ENCODE peak calls at places on chromosomes 7 and 10, in four cellular contexts. S is transverse colon, E is Peyer's patch, C is heart left ventricle. U is an unnamed sample.
A peak's percentile ranks its signal among the peaks of the same experiment; 100 is the strongest.

GRCh38 chr7:159060440-159060839 is 84.2 kb downstream of the VIPR2 start:
- DNase-seq in E (no peak), S (no peak), C (no peak), U (no peak)

GRCh38 chr7:82050134-82050533 is 280.3 kb upstream of the HGF start:
- DNase-seq in C (no peak), E (no peak), S (no peak), U (peak; percentile 29)

GRCh38 chr7:156889089-156889488 is 3.9 kb downstream of the LMBR1 start:
- DNase-seq in E (no peak), C (no peak), S (no peak), U (no peak)

GRCh38 chr7:2001601-2002442 is 230.9 kb downstream of the MAD1L1 start:
- DNase-seq in E (no peak), C (peak; percentile 20), S (no peak), U (no peak)

GRCh38 chr10:119917777-119918176 is 25.2 kb downstream of the SEC23IP start:
- DNase-seq in S (no peak), C (no peak), E (no peak), U (no peak)

GRCh38 chr7:3639253-3639652 is 338.2 kb downstream of the SDK1 start:
- DNase-seq in E (no peak), S (no peak), C (no peak), U (no peak)

GRCh38 chr7:32161708-32162107 is 91.5 kb upstream of the PDE1C start:
- DNase-seq in S (no peak), C (no peak), E (no peak), U (no peak)

GRCh38 chr7:92075455-92076158 is 58.7 kb downstream of the CYP51A1 start:
- DNase-seq in S (no peak), E (no peak), C (no peak), U (no peak)

GRCh38 chr7:77982926-77983550 is 184.5 kb downstream of the PHTF2 start:
- DNase-seq in S (no peak), E (no peak), C (no peak), U (no peak)

GRCh38 chr7:124942405-124942804 is 12.8 kb upstream of the POT1 start:
- DNase-seq in E (no peak), C (peak; percentile 42), S (no peak), U (no peak)

GRCh38 chr10:110500515-110500905 is 2.8 kb downstream of the DUSP5 start:
- DNase-seq in E (no peak), S (no peak), C (no peak), U (no peak)
- H3K27me3 ChIP-seq in E (no peaks in the 10 kb centered on the region), S (peaks cover 35% of the 10 kb centered on the region), C (no peaks in the 10 kb centered on the region), U (no peaks in the 10 kb centered on the region)

GRCh38 chr7:31065021-31065593 is 13.0 kb downstream of the ADCYAP1R1 start:
- DNase-seq in E (no peak), S (no peak), C (no peak), U (no peak)
- TF ChIP-seq CTCF in E (no peak), S (no peak), C (no peak), U (no peak)

DNA sequence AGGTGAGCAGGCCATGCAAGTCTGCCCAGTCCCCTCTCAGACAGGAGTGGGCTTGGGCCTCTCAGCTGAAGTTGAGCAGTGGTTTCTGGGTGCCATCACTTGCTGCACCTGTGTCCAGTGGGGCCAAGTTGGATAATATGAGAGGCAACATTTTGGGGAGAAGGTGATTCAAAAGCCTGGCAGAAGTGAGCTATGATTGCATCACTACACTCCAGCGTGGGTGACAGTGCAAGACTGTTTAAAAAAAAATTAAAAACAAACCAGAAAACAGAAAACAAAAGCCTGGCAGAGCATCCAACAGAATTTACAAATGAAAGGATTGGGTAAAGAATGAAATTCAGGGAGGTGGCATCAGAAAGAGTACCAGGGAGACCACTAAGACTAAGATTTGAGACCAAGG is 121.5 kb upstream of the LAMB4 start:
- DNase-seq in S (no peak), E (no peak), C (no peak), U (no peak)
- H3K4me1 ChIP-seq in S (no peaks in the 10 kb centered on the region), E (no peaks in the 10 kb centered on the region), C (no peaks in the 10 kb centered on the region), U (peaks cover 15% of the 10 kb centered on the region)

GRCh38 chr7:27202018-27202740 is 2.3 kb upstream of the HOXA13 start:
- DNase-seq in C (no peak), E (no peak), S (no peak), U (peak; percentile 13)
- H3K27me3 ChIP-seq in C (peaks cover 94% of the 10 kb centered on the region), E (peaks cover 93% of the 10 kb centered on the region), S (peaks cover 91% of the 10 kb centered on the region), U (peaks cover 94% of the 10 kb centered on the region)

U was measured in adrenal gland.